ENCODE peak calls at places on chromosome 7, in eight cellular contexts. A is cardiac muscle cell, S is choroid plexus epithelial cell, X is A549, L is H7, E is astrocyte, P is upper lobe of right lung, W is GM23338. K is an unnamed sample.

GRCh38 chr7:32477649-32477980 is 12.6 kb downstream of the LSM5 start:
- DNase-seq in P (no peak), S (no peak), E (no peak), W (no peak), X (no peak), L (no peak), A (no peak), K (no peak)

GRCh38 chr7:80135306-80136104 is 874 bp downstream of the GNAI1 start:
- DNase-seq in X (peak), W (peak), P (no peak), L (peak), S (peak), A (peak), E (peak), K (no peak)

GRCh38 chr7:111012799-111013675 is 77.9 kb upstream of the LRRN3 start:
- DNase-seq in S (no peak), A (no peak), W (no peak), E (no peak), X (no peak), L (no peak), P (no peak), K (no peak)

GRCh38 chr7:1055084-1055450 is 10.7 kb downstream of the GPR146 start:
- DNase-seq in A (no peak), L (peak), E (no peak), W (no peak), P (peak), S (peak), X (no peak), K (peak)

GRCh38 chr7:45394117-45394708 is 180.0 kb upstream of the ADCY1 start:
- DNase-seq in A (no peak), L (peak), W (no peak), E (no peak), P (no peak), S (no peak), X (no peak), K (no peak)

GRCh38 chr7:37062460-37062859 is 338.2 kb upstream of the AOAH start:
- DNase-seq in X (no peak), P (no peak), A (no peak), E (no peak), L (no peak), W (no peak), S (no peak), K (no peak)

GRCh38 chr7:13998866-13999265 is 9.4 kb upstream of the ETV1 start:
- DNase-seq in X (no peak), W (no peak), E (no peak), L (no peak), P (no peak), S (no peak), A (no peak), K (no peak)

GRCh38 chr7:150944066-150945042 is 33.8 kb downstream of the KCNH2 start:
- DNase-seq in E (no peak), P (peak), W (no peak), X (no peak), L (peak), A (no peak), S (no peak), K (no peak)

GRCh38 chr7:155798673-155799439 is 13.4 kb downstream of the SHH start:
- DNase-seq in W (no peak), L (no peak), P (peak), S (no peak), E (no peak), X (no peak), A (no peak), K (no peak)

GRCh38 chr7:95180-95862 is 97.0 kb upstream of the FAM20C start:
- DNase-seq in W (no peak), A (no peak), E (peak), L (no peak), X (no peak), P (no peak), S (no peak), K (no peak)

GRCh38 chr7:63899691-63900393 is 98.8 kb upstream of the ZNF722 start:
- DNase-seq in W (no peak), L (no peak), S (no peak), A (no peak), X (no peak), P (peak), E (no peak), K (no peak)

GRCh38 chr7:128408709-128409434 is 910 bp downstream of the IMPDH1 start:
- DNase-seq in A (no peak), E (no peak), L (peak), P (peak), S (peak), W (peak), X (no peak), K (no peak)

GRCh38 chr7:339696-340095 is 49.7 kb downstream of the FOXL3 start:
- DNase-seq in E (no peak), X (no peak), P (no peak), S (no peak), A (no peak), L (no peak), W (no peak), K (no peak)

GRCh38 chr7:46259947-46260346 is 338.9 kb upstream of the IGFBP3 start:
- DNase-seq in L (no peak), A (no peak), E (peak), P (no peak), W (no peak), S (no peak), X (no peak), K (no peak)

GRCh38 chr7:94028768-94029167 is 24.6 kb upstream of the BET1 start:
- DNase-seq in S (peak), E (peak), W (no peak), X (no peak), L (no peak), P (no peak), A (no peak), K (no peak)

GRCh38 chr7:95545007-95545615 is 51.2 kb downstream of the PDK4 start:
- DNase-seq in L (peak), S (peak), P (no peak), W (peak), E (peak), X (peak), A (peak), K (peak)

GRCh38 chr7:151286148-151286547 is 37.7 kb upstream of the SMARCD3 start:
- DNase-seq in W (no peak), A (no peak), S (no peak), X (no peak), E (peak), L (no peak), P (no peak), K (no peak)

GRCh38 chr7:1141651-1142050 is 18.3 kb downstream of the ZFAND2A start:
- DNase-seq in X (no peak), A (no peak), L (no peak), P (peak), S (no peak), W (no peak), E (no peak), K (no peak)

GRCh38 chr7:123864966-123865365 is 20.0 kb downstream of the HYAL4 start:
- DNase-seq in P (no peak), X (no peak), E (no peak), S (peak), L (no peak), A (no peak), W (no peak), K (no peak)

GRCh38 chr7:128874140-128875031 is 11.7 kb downstream of the ATP6V1F start:
- DNase-seq in E (no peak), S (no peak), W (no peak), A (no peak), X (no peak), L (peak), P (no peak), K (no peak)

GRCh38 chr7:114086491-114086905 is 167.7 kb upstream of the PPP1R3A start:
- DNase-seq in P (peak), L (peak), W (peak), A (peak), S (no peak), X (no peak), E (no peak), K (peak)
- H3K4me3 ChIP-seq in P (peak), L (peak), W (peak), A (peak), S (peak), X (peak), E (peak), K (peak)

GRCh38 chr7:135147899-135148721 is at the start of gene TMEM140:
- DNase-seq in A (no peak), X (no peak), E (no peak), W (no peak), P (no peak), S (peak), L (no peak), K (peak)

GRCh38 chr7:135150072-135150782 is 2.4 kb downstream of the TMEM140 start:
- DNase-seq in L (no peak), S (no peak), P (no peak), X (no peak), A (no peak), E (no peak), W (no peak), K (no peak)

GRCh38 chr7:135151162-135151932 is 3.5 kb downstream of the TMEM140 start:
- DNase-seq in W (no peak), X (no peak), P (no peak), L (no peak), S (no peak), E (no peak), A (no peak), K (no peak)

GRCh38 chr7:135143874-135144668 is 3.8 kb upstream of the TMEM140 start:
- DNase-seq in A (no peak), P (no peak), L (no peak), E (no peak), X (no peak), W (no peak), S (no peak), K (no peak)

GRCh38 chr7:135147341-135147898 is 452 bp upstream of the TMEM140 start:
- DNase-seq in A (no peak), W (no peak), S (peak), X (no peak), E (no peak), P (no peak), L (peak), K (no peak)
- H3K4me3 ChIP-seq in A (no peak), W (no peak), S (peak), X (peak), E (no peak), P (peak), L (no peak), K (peak)

GRCh38 chr7:40469481-40469880 is 334.7 kb downstream of the SUGCT start:
- DNase-seq in X (no peak), L (no peak), P (no peak), E (peak), S (peak), A (no peak), W (no peak), K (no peak)

GRCh38 chr7:40474790-40475680 is 340.2 kb downstream of the SUGCT start:
- DNase-seq in E (no peak), X (no peak), A (no peak), S (no peak), L (no peak), W (no peak), P (no peak), K (no peak)

GRCh38 chr7:40471891-40472290 is 337.1 kb downstream of the SUGCT start:
- DNase-seq in S (no peak), P (no peak), X (no peak), E (no peak), W (no peak), A (no peak), L (no peak), K (no peak)

GRCh38 chr7:40470817-40471216 is 336.0 kb downstream of the SUGCT start:
- DNase-seq in W (no peak), A (no peak), E (peak), P (no peak), X (no peak), L (no peak), S (peak), K (no peak)

GRCh38 chr7:40470111-40470736 is 335.4 kb downstream of the SUGCT start:
- DNase-seq in S (peak), X (no peak), A (no peak), W (no peak), P (no peak), E (peak), L (no peak), K (no peak)
- H3K4me3 ChIP-seq in S (no peak), X (no peak), A (no peak), W (no peak), P (no peak), E (peak), L (no peak), K (no peak)

GRCh38 chr7:117014099-117014656 is 60.9 kb downstream of the ST7 start:
- DNase-seq in L (no peak), A (no peak), X (no peak), S (no peak), P (no peak), E (no peak), W (no peak), K (no peak)
- H3K4me3 ChIP-seq in L (no peak), A (peak), X (no peak), S (no peak), P (peak), E (no peak), W (no peak), K (no peak)

DNA sequence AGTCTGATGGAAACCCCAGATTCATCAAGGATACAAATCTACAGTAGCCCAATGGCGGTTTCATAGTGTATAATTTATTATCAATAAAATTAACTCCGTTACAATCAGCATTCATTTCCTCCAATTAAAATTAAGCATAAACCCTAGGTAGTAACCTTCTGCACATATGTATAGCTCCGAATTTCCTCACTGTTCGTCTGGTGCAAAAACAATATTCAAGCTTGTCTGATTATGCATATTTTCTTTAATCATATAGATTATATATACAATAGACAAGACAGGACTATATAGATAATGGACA is 2.8 kb downstream of the HOXA9 start:
- DNase-seq in S (no peak), L (no peak), W (no peak), A (no peak), E (no peak), P (no peak), X (no peak), K (no peak)
- H3K4me3 ChIP-seq in S (no peak), L (no peak), W (no peak), A (no peak), E (no peak), P (no peak), X (no peak), K (no peak)

K was measured in stomach.